ENCODE peak calls at places on chromosomes 3 and 15, in seven cellular contexts. One of them, this sample, is unnamed.

GRCh38 chr3:11494131-11494916 is 149.4 kb downstream of the VGLL4 start:
- DNase-seq in AG04450: no peak
- DNase-seq in A549: no peak
- DNase-seq in A673: no peak
- DNase-seq in right lobe of liver: no peak
- DNase-seq in fibroblast of villous mesenchyme: no peak
- DNase-seq in fibroblast of pulmonary artery: no peak
- DNase-seq in this sample: no peak

GRCh38 chr15:90680371-90680935 is 36.7 kb upstream of the BLM start:
- DNase-seq in A673: no peak
- DNase-seq in fibroblast of pulmonary artery: peak
- DNase-seq in A549: no peak
- DNase-seq in fibroblast of villous mesenchyme: peak
- DNase-seq in AG04450: peak
- DNase-seq in right lobe of liver: no peak
- DNase-seq in this sample: peak

GRCh38 chr3:16534914-16535301 is 21.4 kb upstream of the RFTN1 start:
- DNase-seq in A673: peak
- DNase-seq in AG04450: no peak
- DNase-seq in A549: no peak
- DNase-seq in fibroblast of villous mesenchyme: no peak
- DNase-seq in right lobe of liver: no peak
- DNase-seq in fibroblast of pulmonary artery: no peak
- DNase-seq in this sample: no peak

GRCh38 chr3:150376001-150376848 is 31.9 kb upstream of the TSC22D2 start:
- DNase-seq in fibroblast of villous mesenchyme: peak
- DNase-seq in A673: peak
- DNase-seq in AG04450: no peak
- DNase-seq in fibroblast of pulmonary artery: peak
- DNase-seq in A549: no peak
- DNase-seq in right lobe of liver: peak
- DNase-seq in this sample: peak

GRCh38 chr3:53796161-53796560 is 50.1 kb downstream of the CHDH start:
- DNase-seq in A673: no peak
- DNase-seq in fibroblast of pulmonary artery: no peak
- DNase-seq in A549: no peak
- DNase-seq in AG04450: no peak
- DNase-seq in right lobe of liver: no peak
- DNase-seq in fibroblast of villous mesenchyme: no peak
- DNase-seq in this sample: no peak

GRCh38 chr15:80557441-80558234 is 137.5 kb upstream of the ABHD17C start:
- DNase-seq in AG04450: no peak
- DNase-seq in fibroblast of villous mesenchyme: no peak
- DNase-seq in fibroblast of pulmonary artery: no peak
- DNase-seq in A549: no peak
- DNase-seq in right lobe of liver: no peak
- DNase-seq in A673: no peak
- DNase-seq in this sample: no peak

GRCh38 chr15:27089676-27090075 is 118.7 kb downstream of the GABRG3 start:
- DNase-seq in AG04450: no peak
- DNase-seq in A549: no peak
- DNase-seq in fibroblast of villous mesenchyme: no peak
- DNase-seq in right lobe of liver: no peak
- DNase-seq in A673: no peak
- DNase-seq in fibroblast of pulmonary artery: no peak
- DNase-seq in this sample: no peak

GRCh38 chr15:93088981-93089854 is at the start of gene RGMA:
- DNase-seq in A549: no peak
- DNase-seq in fibroblast of villous mesenchyme: no peak
- DNase-seq in A673: peak
- DNase-seq in right lobe of liver: no peak
- DNase-seq in AG04450: no peak
- DNase-seq in fibroblast of pulmonary artery: no peak
- DNase-seq in this sample: no peak

GRCh38 chr3:152910211-152910610 is 75.3 kb downstream of the P2RY1 start:
- DNase-seq in A549: no peak
- DNase-seq in fibroblast of villous mesenchyme: no peak
- DNase-seq in AG04450: no peak
- DNase-seq in A673: peak
- DNase-seq in right lobe of liver: no peak
- DNase-seq in fibroblast of pulmonary artery: peak
- DNase-seq in this sample: peak

GRCh38 chr3:112739252-112739945 is 98.5 kb upstream of the CCDC80 start:
- DNase-seq in AG04450: no peak
- DNase-seq in A549: no peak
- DNase-seq in fibroblast of villous mesenchyme: no peak
- DNase-seq in A673: no peak
- DNase-seq in fibroblast of pulmonary artery: peak
- DNase-seq in right lobe of liver: no peak
- DNase-seq in this sample: peak

GRCh38 chr3:104629038-104629437 is 737.7 kb upstream of the ALCAM start:
- DNase-seq in right lobe of liver: no peak
- DNase-seq in fibroblast of villous mesenchyme: peak
- DNase-seq in A673: no peak
- DNase-seq in AG04450: peak
- DNase-seq in fibroblast of pulmonary artery: peak
- DNase-seq in A549: no peak
- DNase-seq in this sample: peak

GRCh38 chr3:136070953-136071949 is 105.7 kb downstream of the PPP2R3A start:
- DNase-seq in A673: peak
- DNase-seq in AG04450: no peak
- DNase-seq in right lobe of liver: no peak
- DNase-seq in fibroblast of pulmonary artery: peak
- DNase-seq in fibroblast of villous mesenchyme: peak
- DNase-seq in A549: no peak
- DNase-seq in this sample: peak

GRCh38 chr15:87681054-87681453 is 575.5 kb downstream of the NTRK3 start:
- DNase-seq in right lobe of liver: no peak
- DNase-seq in fibroblast of pulmonary artery: no peak
- DNase-seq in A673: no peak
- DNase-seq in AG04450: no peak
- DNase-seq in A549: no peak
- DNase-seq in fibroblast of villous mesenchyme: no peak
- DNase-seq in this sample: no peak

GRCh38 chr3:9897408-9898372 is 5.0 kb upstream of the IL17RE start:
- DNase-seq in A549: peak
- DNase-seq in fibroblast of pulmonary artery: peak
- DNase-seq in fibroblast of villous mesenchyme: peak
- DNase-seq in AG04450: no peak
- DNase-seq in A673: no peak
- DNase-seq in right lobe of liver: peak
- DNase-seq in this sample: peak

GRCh38 chr3:5426094-5426883 is 238.8 kb downstream of the EDEM1 start:
- DNase-seq in fibroblast of villous mesenchyme: peak
- DNase-seq in A549: peak
- DNase-seq in right lobe of liver: peak
- DNase-seq in fibroblast of pulmonary artery: peak
- DNase-seq in A673: peak
- DNase-seq in AG04450: no peak
- DNase-seq in this sample: peak

GRCh38 chr3:179713643-179714090 is 60.8 kb downstream of the USP13 start:
- DNase-seq in right lobe of liver: no peak
- DNase-seq in AG04450: peak
- DNase-seq in A549: no peak
- DNase-seq in fibroblast of villous mesenchyme: peak
- DNase-seq in A673: no peak
- DNase-seq in fibroblast of pulmonary artery: peak
- DNase-seq in this sample: peak

GRCh38 chr3:159650751-159651150 is 337.9 kb upstream of the IL12A start:
- DNase-seq in right lobe of liver: no peak
- DNase-seq in A673: no peak
- DNase-seq in fibroblast of pulmonary artery: no peak
- DNase-seq in A549: no peak
- DNase-seq in fibroblast of villous mesenchyme: no peak
- DNase-seq in AG04450: no peak
- DNase-seq in this sample: no peak

GRCh38 chr3:182793663-182794454 is 555 bp downstream of the ATP11B start:
- DNase-seq in fibroblast of villous mesenchyme: peak
- DNase-seq in fibroblast of pulmonary artery: peak
- DNase-seq in A673: peak
- DNase-seq in AG04450: no peak
- DNase-seq in A549: peak
- DNase-seq in right lobe of liver: peak
- DNase-seq in this sample: peak

GRCh38 chr3:129286081-129286480 is 7.4 kb downstream of the HMCES start:
- DNase-seq in AG04450: no peak
- DNase-seq in right lobe of liver: no peak
- DNase-seq in A549: no peak
- DNase-seq in fibroblast of villous mesenchyme: peak
- DNase-seq in A673: no peak
- DNase-seq in fibroblast of pulmonary artery: no peak
- DNase-seq in this sample: no peak

GRCh38 chr3:100221159-100221558 is 39.6 kb upstream of the TBC1D23 start:
- DNase-seq in fibroblast of pulmonary artery: no peak
- DNase-seq in A549: no peak
- DNase-seq in right lobe of liver: no peak
- DNase-seq in fibroblast of villous mesenchyme: no peak
- DNase-seq in AG04450: no peak
- DNase-seq in A673: no peak
- DNase-seq in this sample: no peak

GRCh38 chr3:124935264-124935663 is 713 bp upstream of the MUC13 start:
- DNase-seq in AG04450: no peak
- DNase-seq in A549: no peak
- DNase-seq in right lobe of liver: no peak
- DNase-seq in fibroblast of villous mesenchyme: no peak
- DNase-seq in fibroblast of pulmonary artery: no peak
- DNase-seq in A673: no peak
- DNase-seq in this sample: no peak
- H3K4me3 ChIP-seq in AG04450: no peak
- H3K4me3 ChIP-seq in A549: no peak
- H3K4me3 ChIP-seq in right lobe of liver: no peak
- H3K4me3 ChIP-seq in fibroblast of villous mesenchyme: no peak
- H3K4me3 ChIP-seq in fibroblast of pulmonary artery: no peak
- H3K4me3 ChIP-seq in A673: no peak
- H3K4me3 ChIP-seq in this sample: no peak

DNA sequence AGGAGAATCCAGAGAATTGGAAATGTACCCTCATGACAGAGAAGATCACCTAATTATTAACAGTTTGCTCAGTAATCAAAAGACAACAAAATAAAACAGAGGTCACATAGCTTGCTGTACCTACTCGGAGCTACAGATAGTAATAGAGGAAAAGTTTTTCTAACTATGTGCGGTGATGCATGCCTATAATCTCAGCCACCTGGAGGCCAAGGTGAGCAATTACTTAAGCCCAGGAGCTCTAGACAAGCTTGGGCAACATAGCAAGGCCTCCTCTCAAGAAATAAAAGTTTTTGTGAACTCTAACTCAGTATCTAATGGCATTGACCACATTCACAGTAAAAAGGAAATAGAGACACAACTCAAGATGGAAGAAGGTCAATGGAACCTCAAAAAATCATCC is 243.6 kb downstream of the ATP8B4 start:
- DNase-seq in fibroblast of villous mesenchyme: no peak
- DNase-seq in fibroblast of pulmonary artery: no peak
- DNase-seq in AG04450: no peak
- DNase-seq in A673: no peak
- DNase-seq in right lobe of liver: no peak
- DNase-seq in A549: no peak
- DNase-seq in this sample: no peak
- TF ChIP-seq CTCF in fibroblast of villous mesenchyme: no peak
- TF ChIP-seq CTCF in fibroblast of pulmonary artery: no peak
- TF ChIP-seq CTCF in AG04450: no peak
- TF ChIP-seq CTCF in A673: no peak
- TF ChIP-seq CTCF in right lobe of liver: no peak
- TF ChIP-seq CTCF in A549: no peak
- TF ChIP-seq CTCF in this sample: no peak

DNA sequence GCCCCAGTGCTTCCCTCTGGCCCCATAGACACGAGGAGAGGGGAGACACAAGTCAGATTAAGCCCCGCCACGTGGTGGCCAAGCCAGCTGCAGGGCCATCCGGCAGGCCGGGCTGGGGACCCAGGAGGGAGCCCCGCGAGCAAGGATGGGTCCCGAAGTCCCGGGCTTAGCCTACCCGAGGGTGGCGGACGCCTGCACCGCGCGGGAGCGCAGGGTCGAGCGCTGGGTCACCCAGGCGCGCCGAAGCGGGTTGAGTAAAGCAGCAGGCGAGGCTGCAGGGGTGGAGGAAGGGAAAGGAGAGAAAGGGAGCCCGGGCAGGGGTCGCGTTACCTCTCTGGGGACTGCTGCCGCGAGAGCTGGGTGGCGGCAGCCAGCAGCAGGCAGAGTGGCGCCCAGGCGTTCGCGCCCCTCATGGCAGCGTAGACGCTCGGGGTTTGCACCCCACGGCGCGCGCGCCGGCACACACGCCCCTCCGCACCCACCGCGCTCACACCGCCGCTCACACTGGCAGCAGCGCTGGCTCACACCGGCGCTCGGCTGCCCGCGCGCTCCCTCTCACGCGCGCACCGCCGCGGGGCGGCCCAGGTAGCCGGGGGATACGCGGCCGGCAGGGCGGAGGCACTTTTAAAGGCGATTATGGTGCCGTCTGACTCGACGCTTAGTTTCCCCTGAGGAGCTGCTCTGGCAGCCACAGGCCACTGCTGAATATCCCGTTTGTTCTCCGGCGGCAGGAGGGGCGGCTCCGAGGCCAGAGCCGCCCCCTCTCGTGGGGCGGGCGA is at the start of gene PCOLCE2:
- DNase-seq in A673: peak
- DNase-seq in AG04450: no peak
- DNase-seq in right lobe of liver: peak
- DNase-seq in A549: peak
- DNase-seq in fibroblast of pulmonary artery: no peak
- DNase-seq in fibroblast of villous mesenchyme: peak
- DNase-seq in this sample: peak
- H3K4me3 ChIP-seq in A673: peak
- H3K4me3 ChIP-seq in AG04450: peak
- H3K4me3 ChIP-seq in right lobe of liver: peak
- H3K4me3 ChIP-seq in A549: peak
- H3K4me3 ChIP-seq in fibroblast of pulmonary artery: peak
- H3K4me3 ChIP-seq in fibroblast of villous mesenchyme: peak
- H3K4me3 ChIP-seq in this sample: peak

DNA sequence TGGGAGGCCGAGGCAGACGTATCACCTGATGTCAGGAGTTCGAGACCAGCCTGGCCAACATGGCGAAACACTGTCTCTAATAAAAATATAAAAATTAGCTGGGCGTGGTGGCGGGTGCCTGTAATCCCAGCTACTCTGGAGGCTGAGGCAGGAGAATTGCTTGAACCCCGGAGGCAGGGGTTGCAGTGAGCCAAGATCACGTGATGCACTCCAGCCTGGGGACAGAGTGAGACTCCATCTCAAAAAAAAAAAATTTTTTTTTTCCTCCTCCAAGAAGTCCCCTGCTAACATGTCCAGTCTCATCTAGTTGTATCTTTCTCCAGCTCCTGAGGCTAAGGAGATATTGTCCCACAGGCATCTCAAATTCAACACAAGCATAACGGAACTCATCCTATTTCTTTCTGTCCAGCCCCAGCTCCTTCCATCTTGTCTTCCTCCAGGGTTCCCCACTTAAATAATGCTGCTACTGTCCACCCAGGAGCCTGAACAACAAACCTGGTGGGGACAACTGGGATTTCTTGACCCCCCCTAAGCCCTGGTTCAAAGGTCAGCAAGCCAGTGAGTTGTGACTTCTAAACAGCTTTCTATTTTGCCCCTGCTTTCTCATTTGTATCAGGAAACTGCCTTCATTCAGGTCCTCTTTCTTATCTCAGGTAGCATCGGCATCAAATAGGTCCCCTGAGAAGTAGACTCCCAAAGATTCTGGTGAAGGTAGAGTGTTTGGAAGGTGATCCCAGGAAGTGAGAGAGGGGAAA is 4.1 kb upstream of the MEF2A start:
- DNase-seq in A673: no peak
- DNase-seq in fibroblast of villous mesenchyme: no peak
- DNase-seq in AG04450: no peak
- DNase-seq in right lobe of liver: no peak
- DNase-seq in A549: no peak
- DNase-seq in fibroblast of pulmonary artery: no peak
- DNase-seq in this sample: no peak
- TF ChIP-seq CTCF in A673: no peak
- TF ChIP-seq CTCF in fibroblast of villous mesenchyme: no peak
- TF ChIP-seq CTCF in AG04450: no peak
- TF ChIP-seq CTCF in right lobe of liver: no peak
- TF ChIP-seq CTCF in A549: no peak
- TF ChIP-seq CTCF in fibroblast of pulmonary artery: no peak
- TF ChIP-seq CTCF in this sample: no peak

This sample was measured in cardiac fibroblast.